ENCODE peak calls at places on chromosome 14, in five cellular contexts. W is SJSA1, Y is PC-3, L is upper lobe of right lung, M is tibial nerve. A is an unnamed sample.

GRCh38 chr14:67502867-67503266 is 14.3 kb upstream of the TMEM229B start:
- DNase-seq in M (no peak), W (no peak), L (no peak), Y (no peak), A (no peak)

GRCh38 chr14:58082491-58083098 is 69.4 kb downstream of the ARMH4 start:
- DNase-seq in M (no peak), W (peak; percentile 89), L (no peak), Y (peak; percentile 98), A (no peak)

GRCh38 chr14:66315548-66315947 is 170.6 kb upstream of the CCDC196 start:
- DNase-seq in M (no peak), W (no peak), L (no peak), Y (no peak), A (no peak)

GRCh38 chr14:55356913-55357312 is 54.7 kb downstream of the ATG14 start:
- DNase-seq in M (no peak), L (no peak), W (no peak), Y (peak; percentile 98), A (no peak)

GRCh38 chr14:68314642-68315041 is 478.2 kb downstream of the ZFP36L1 start:
- DNase-seq in L (no peak), Y (no peak), M (no peak), W (no peak), A (no peak)

GRCh38 chr14:104221071-104221625 is 82.8 kb downstream of the KIF26A start:
- DNase-seq in W (no peak), L (no peak), Y (no peak), M (no peak), A (no peak)

GRCh38 chr14:24958271-24958670 is 91.7 kb downstream of the STXBP6 start:
- DNase-seq in Y (no peak), M (no peak), W (no peak), L (no peak), A (no peak)

GRCh38 chr14:38481939-38482678 is 226.2 kb upstream of the CLEC14A start:
- DNase-seq in W (no peak), Y (peak; percentile 66), L (peak; percentile 57), M (no peak), A (no peak)

GRCh38 chr14:69298131-69299071 is 38.4 kb downstream of the GALNT16 start:
- DNase-seq in M (no peak), W (no peak), L (peak; percentile 33), Y (no peak), A (no peak)

GRCh38 chr14:91111443-91111842 is 2.4 kb upstream of the DGLUCY start:
- DNase-seq in M (no peak), L (no peak), W (no peak), Y (peak; percentile 21), A (no peak)

GRCh38 chr14:94136575-94137331 is 7.3 kb upstream of the IFI27L2 start:
- DNase-seq in Y (peak; percentile 90), L (peak; percentile 92), M (peak; percentile 97), W (peak; percentile 55), A (peak; percentile 89)

GRCh38 chr14:73477618-73478266 is 13.0 kb upstream of the RIOX1 start:
- DNase-seq in L (no peak), W (no peak), Y (no peak), M (peak; percentile 38), A (no peak)

GRCh38 chr14:95222151-95222631 is 64.9 kb upstream of the DICER1 start:
- DNase-seq in Y (peak; percentile 5), W (peak; percentile 59), M (peak; percentile 66), L (no peak), A (no peak)

GRCh38 chr14:22118894-22119477 is 445.4 kb upstream of the OR4E1 start:
- DNase-seq in L (no peak), M (no peak), Y (no peak), W (no peak), A (no peak)

GRCh38 chr14:24436355-24437019 is 6.1 kb downstream of the SDR39U1 start:
- DNase-seq in L (no peak), M (peak; percentile 44), Y (peak; percentile 87), W (peak; percentile 53), A (no peak)

GRCh38 chr14:68043752-68044151 is 224.2 kb downstream of the RAD51B start:
- DNase-seq in L (no peak), W (no peak), Y (no peak), M (no peak), A (no peak)

GRCh38 chr14:51576112-51576420 is 75.6 kb upstream of the FRMD6 start:
- DNase-seq in L (no peak), M (no peak), W (peak; percentile 12), Y (no peak), A (no peak)

GRCh38 chr14:103928011-103928890 is at the start of gene TDRD9:
- DNase-seq in M (no peak), L (no peak), W (no peak), Y (no peak), A (no peak)

GRCh38 chr14:35279369-35279768 is 12.8 kb upstream of the PSMA6 start:
- DNase-seq in W (no peak), L (no peak), Y (no peak), M (no peak), A (no peak)

GRCh38 chr14:68772761-68773381 is 20.0 kb downstream of the ZFP36L1 start:
- DNase-seq in L (peak; percentile 19), W (no peak), Y (no peak), M (no peak), A (no peak)

GRCh38 chr14:101074124-101075024 is 170.9 kb upstream of the RTL1 start:
- DNase-seq in Y (no peak), M (no peak), W (no peak), L (peak; percentile 44), A (no peak)

GRCh38 chr14:68937790-68938514 is 41.1 kb downstream of the ACTN1 start:
- DNase-seq in L (no peak), M (no peak), W (no peak), Y (no peak), A (peak; percentile 96)

GRCh38 chr14:100994757-100995156 is 91.2 kb upstream of the RTL1 start:
- DNase-seq in Y (peak; percentile 42), L (no peak), M (no peak), W (peak; percentile 4), A (no peak)

DNA sequence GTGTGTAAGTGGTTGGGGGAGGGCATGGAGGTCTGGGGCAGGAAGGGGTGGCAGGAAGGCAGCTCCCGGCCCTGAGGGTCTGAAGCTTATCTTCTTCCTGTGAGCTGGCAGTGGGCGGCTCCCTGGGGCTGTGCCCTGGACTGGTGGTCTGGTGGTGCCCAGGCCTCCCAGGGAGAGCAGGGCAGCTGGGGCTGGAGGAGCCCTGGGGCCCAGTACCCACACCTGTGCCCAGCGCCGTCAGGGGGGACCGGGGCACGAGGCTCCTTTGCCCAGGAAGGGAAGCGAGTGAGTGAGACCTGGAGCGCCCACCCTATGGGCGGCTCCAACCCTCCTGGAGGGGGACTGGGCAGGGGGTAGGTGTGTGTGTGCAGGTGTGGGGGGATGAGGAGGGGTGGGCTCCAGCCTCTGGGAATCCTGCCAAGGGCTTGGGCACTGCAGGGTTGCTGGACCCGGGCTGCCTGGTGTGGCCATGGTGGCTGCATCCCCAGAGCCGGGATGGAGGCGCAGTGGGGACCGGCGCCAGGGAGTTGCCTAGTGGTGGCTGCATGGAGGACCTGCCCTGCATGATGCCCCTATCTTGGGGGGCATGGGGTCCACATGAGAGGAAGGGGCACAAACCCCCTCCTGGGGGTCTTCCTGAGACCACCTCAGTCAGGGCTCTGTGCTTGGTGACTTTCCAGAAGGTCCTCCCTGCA is 353.6 kb downstream of the TMEM121 start:
- DNase-seq in L (peak; percentile 54), Y (no peak), M (no peak), W (no peak), A (peak; percentile 34)
- H3K9me3 ChIP-seq in L (no peaks in the 10 kb centered on the region), Y (no peaks in the 10 kb centered on the region), M (peaks cover 4% of the 10 kb centered on the region), W (no peaks in the 10 kb centered on the region), A (no peaks in the 10 kb centered on the region)

GRCh38 chr14:105447651-105448640 is 26.7 kb upstream of the CRIP2 start:
- DNase-seq in W (no peak), M (no peak), Y (no peak), L (no peak), A (no peak)

GRCh38 chr14:105448706-105449111 is 25.9 kb upstream of the CRIP2 start:
- DNase-seq in Y (peak; percentile 48), M (peak; percentile 56), W (peak; percentile 37), L (peak; percentile 84), A (peak; percentile 67)

GRCh38 chr14:105449276-105450122 is 25.1 kb upstream of the CRIP2 start:
- DNase-seq in L (no peak), W (no peak), Y (no peak), M (no peak), A (no peak)

GRCh38 chr14:105450864-105451720 is 23.5 kb upstream of the CRIP2 start:
- DNase-seq in M (no peak), Y (no peak), W (no peak), L (no peak), A (no peak)

GRCh38 chr14:105450123-105450505 is 24.5 kb upstream of the CRIP2 start:
- DNase-seq in L (no peak), W (no peak), Y (no peak), M (no peak), A (peak; percentile 40)
- H3K4me1 ChIP-seq in L (peaks cover 5% of the 10 kb centered on the region), W (no peaks in the 10 kb centered on the region), Y (no peaks in the 10 kb centered on the region), M (no peaks in the 10 kb centered on the region), A (no peaks in the 10 kb centered on the region)

GRCh38 chr14:76376409-76376877 is 506 bp downstream of the ESRRB start:
- DNase-seq in M (no peak), W (no peak), L (no peak), Y (no peak), A (no peak)
- H3K27me3 ChIP-seq in M (no peaks in the 10 kb centered on the region), W (peaks cover 34% of the 10 kb centered on the region), L (peaks cover 76% of the 10 kb centered on the region), Y (peaks cover 97% of the 10 kb centered on the region), A (no peaks in the 10 kb centered on the region)

GRCh38 chr14:105806568-105806967 is 280.2 kb downstream of the TMEM121 start:
- DNase-seq in M (no peak), W (no peak), Y (no peak), L (no peak), A (no peak)

DNA sequence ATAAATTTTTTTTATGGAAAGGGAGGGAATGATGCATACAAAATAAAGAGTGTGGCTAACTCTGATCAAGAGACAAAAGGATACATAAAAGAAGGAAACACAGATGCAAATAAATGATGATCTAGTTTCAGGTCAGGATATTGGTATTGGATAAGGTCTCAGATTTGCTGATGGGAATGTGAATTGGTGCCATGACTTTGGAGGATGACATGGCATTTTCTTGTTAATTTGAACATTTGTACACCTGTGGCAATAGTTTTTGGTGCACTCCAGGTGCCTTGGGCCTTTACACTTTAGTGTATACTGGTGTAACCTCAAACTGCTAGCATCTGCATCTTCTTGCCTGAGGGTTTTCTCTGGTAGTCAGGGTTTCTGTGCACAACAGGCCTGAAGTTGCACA is 279.3 kb downstream of the TMEM121 start:
- DNase-seq in Y (no peak), M (no peak), W (no peak), L (no peak), A (no peak)
- H3K9me3 ChIP-seq in Y (no peaks in the 10 kb centered on the region), M (peaks cover 76% of the 10 kb centered on the region), W (no peaks in the 10 kb centered on the region), L (no peaks in the 10 kb centered on the region), A (no peaks in the 10 kb centered on the region)

GRCh38 chr14:99539503-99539902 is 58.3 kb downstream of the CCNK start:
- DNase-seq in M (no peak), W (no peak), Y (no peak), L (no peak), A (no peak)
- H3K4me1 ChIP-seq in M (no peaks in the 10 kb centered on the region), W (peaks cover 49% of the 10 kb centered on the region), Y (peaks cover 22% of the 10 kb centered on the region), L (no peaks in the 10 kb centered on the region), A (no peaks in the 10 kb centered on the region)

GRCh38 chr14:23294346-23294733 is 8.3 kb downstream of the PPP1R3E start:
- DNase-seq in Y (no peak), L (no peak), W (no peak), M (no peak), A (no peak)
- H3K27me3 ChIP-seq in Y (no peaks in the 10 kb centered on the region), L (no peaks in the 10 kb centered on the region), W (no peaks in the 10 kb centered on the region), M (no peaks in the 10 kb centered on the region), A (no peaks in the 10 kb centered on the region)

GRCh38 chr14:29061702-29062101 is 295.1 kb downstream of the FOXG1 start:
- DNase-seq in L (no peak), M (no peak), Y (no peak), W (no peak), A (no peak)

GRCh38 chr14:29054119-29054518 is 287.5 kb downstream of the FOXG1 start:
- DNase-seq in W (no peak), M (no peak), Y (no peak), L (no peak), A (no peak)

GRCh38 chr14:29056167-29056566 is 289.6 kb downstream of the FOXG1 start:
- DNase-seq in L (no peak), Y (no peak), W (no peak), M (no peak), A (no peak)
- H3K9me3 ChIP-seq in L (no peaks in the 10 kb centered on the region), Y (no peaks in the 10 kb centered on the region), W (no peaks in the 10 kb centered on the region), M (no peaks in the 10 kb centered on the region), A (no peaks in the 10 kb centered on the region)

A was measured in right lobe of liver.